ENCODE peak calls at places on chromosomes 13 and 19, in eight cellular contexts. N is T-helper 1 cell; G is NB4; D is stimulated activated CD4-positive, alpha-beta T cell treated with anti-CD3 and anti-CD28 coated beads, TNF-alpha, amount 100 ng/mL, for 48 hours; X is SW 1271; F is DMS153; A is foreskin fibroblast; Y is AML-193. H is an unnamed sample.

GRCh38 chr13:63190219-63190618 is 1774.6 kb upstream of the PCDH20 start:
- DNase-seq in N (no peak), G (no peak), D (no peak), X (no peak), F (no peak), A (no peak), Y (no peak), H (no peak)

GRCh38 chr19:38736413-38737280 is 7.6 kb downstream of the CAPN12 start:
- DNase-seq in N (peak), G (peak), D (peak), X (no peak), F (peak), A (peak), Y (peak), H (peak)

GRCh38 chr19:17351815-17352435 is 14.6 kb downstream of the GTPBP3 start:
- DNase-seq in N (no peak), G (no peak), D (no peak), X (no peak), F (no peak), A (no peak), Y (no peak), H (no peak)

GRCh38 chr19:47003611-47003935 is 16.1 kb upstream of the NPAS1 start:
- DNase-seq in N (no peak), G (no peak), D (no peak), X (no peak), F (no peak), A (no peak), Y (no peak), H (no peak)

GRCh38 chr13:29924951-29925350 is 74.5 kb upstream of the UBL3 start:
- DNase-seq in N (no peak), G (no peak), D (no peak), X (no peak), F (no peak), A (no peak), Y (no peak), H (no peak)

GRCh38 chr19:12757544-12758274 is 6.1 kb downstream of the BEST2 start:
- DNase-seq in N (peak), G (peak), D (peak), X (no peak), F (peak), A (peak), Y (no peak), H (peak)

GRCh38 chr13:80337011-80337688 is 3.8 kb downstream of the SPRY2 start:
- DNase-seq in N (no peak), G (no peak), D (no peak), X (no peak), F (no peak), A (no peak), Y (no peak), H (peak)

GRCh38 chr19:3471954-3472655 is 8.2 kb downstream of the SMIM24 start:
- DNase-seq in N (peak), G (peak), D (no peak), X (no peak), F (no peak), A (no peak), Y (no peak), H (no peak)

GRCh38 chr13:108214511-108215383 is 589 bp downstream of the LIG4 start:
- DNase-seq in N (no peak), G (no peak), D (no peak), X (no peak), F (peak), A (no peak), Y (no peak), H (peak)

GRCh38 chr13:40799508-40799907 is 10.1 kb downstream of the SLC25A15 start:
- DNase-seq in N (no peak), G (no peak), D (no peak), X (no peak), F (no peak), A (no peak), Y (no peak), H (no peak)

GRCh38 chr19:3832001-3832400 is 36.8 kb downstream of the ZFR2 start:
- DNase-seq in N (no peak), G (no peak), D (no peak), X (no peak), F (no peak), A (no peak), Y (no peak), H (no peak)

GRCh38 chr13:37488682-37489081 is 109.9 kb downstream of the POSTN start:
- DNase-seq in N (no peak), G (no peak), D (no peak), X (no peak), F (no peak), A (no peak), Y (no peak), H (no peak)

GRCh38 chr13:73462241-73462640 is 403.4 kb downstream of the KLF5 start:
- DNase-seq in N (no peak), G (no peak), D (no peak), X (no peak), F (no peak), A (no peak), Y (no peak), H (no peak)

GRCh38 chr13:66237411-66238062 is 992.6 kb downstream of the PCDH9 start:
- DNase-seq in N (no peak), G (no peak), D (no peak), X (no peak), F (no peak), A (no peak), Y (no peak), H (no peak)

H was measured in epithelial cell of esophagus.